ENCODE peak calls at places on chromosomes 4 and X, in six cellular contexts. J, V, O, P, H and S are unnamed samples. For H3K9me3, the result is how much of the 10 kb centered on the place peaks cover.

GRCh38 chr4:15706646-15707362 is 3.9 kb downstream of the BST1 start:
- DNase-seq in V (no peak), H (no peak), P (no peak), J (no peak), O (no peak), S (no peak)

GRCh38 chr4:155529197-155529596 is 137.5 kb upstream of the GUCY1A1 start:
- DNase-seq in O (no peak), P (no peak), J (no peak), H (no peak), V (no peak), S (peak)

GRCh38 chr4:95371457-95372179 is 177.2 kb downstream of the UNC5C start:
- DNase-seq in O (no peak), V (no peak), H (no peak), P (no peak), J (no peak), S (no peak)

GRCh38 chr4:73446336-73446938 is 10.4 kb downstream of the AFP start:
- DNase-seq in P (peak), H (peak), J (no peak), O (no peak), V (no peak), S (peak)

GRCh38 chrX:107677909-107678308 is 49.6 kb downstream of the PRPS1 start:
- DNase-seq in P (no peak), J (no peak), O (no peak), H (no peak), V (no peak), S (peak)

GRCh38 chr4:87659247-87659931 is 9.3 kb downstream of the DMP1 start:
- DNase-seq in P (peak), V (no peak), H (no peak), O (no peak), J (no peak), S (no peak)

GRCh38 chr4:109243871-109244270 is 58.6 kb downstream of the COL25A1 start:
- DNase-seq in J (no peak), O (no peak), P (no peak), H (no peak), V (no peak), S (no peak)

GRCh38 chr4:107935246-107935645 is 3.9 kb downstream of the CYP2U1 start:
- DNase-seq in H (no peak), P (no peak), O (no peak), V (no peak), J (no peak), S (no peak)

GRCh38 chr4:44368413-44369167 is 80.0 kb downstream of the KCTD8 start:
- DNase-seq in J (no peak), P (peak), O (no peak), H (no peak), V (no peak), S (no peak)

GRCh38 chr4:53015681-53016080 is 153.6 kb downstream of the RASL11B start:
- DNase-seq in H (peak), P (peak), O (no peak), J (no peak), V (peak), S (peak)

GRCh38 chr4:121783210-121783609 is 17.9 kb upstream of the EXOSC9 start:
- DNase-seq in O (no peak), P (no peak), V (no peak), H (no peak), J (no peak), S (no peak)

GRCh38 chr4:89939464-89939863 is 44.8 kb downstream of the MMRN1 start:
- DNase-seq in O (no peak), J (no peak), H (no peak), V (no peak), P (no peak), S (no peak)

GRCh38 chrX:71577682-71578081 is 555 bp upstream of the GCNA start:
- DNase-seq in P (no peak), J (no peak), V (no peak), O (no peak), H (no peak), S (no peak)

GRCh38 chr4:93394488-93395185 is 433.9 kb upstream of the ATOH1 start:
- DNase-seq in H (no peak), V (no peak), J (no peak), O (no peak), P (peak), S (no peak)

GRCh38 chrX:71930298-71930697 is 19.7 kb downstream of the NHSL2 start:
- DNase-seq in H (no peak), P (no peak), O (no peak), J (no peak), V (no peak), S (peak)

GRCh38 chr4:152316969-152317368 is 218.9 kb downstream of the FBXW7 start:
- DNase-seq in P (peak), J (no peak), V (no peak), H (no peak), O (no peak), S (peak)

GRCh38 chrX:121641560-121641959 is 594.1 kb downstream of the GLUD2 start:
- DNase-seq in H (no peak), V (no peak), P (peak), O (no peak), J (no peak), S (no peak)

GRCh38 chr4:1416051-1416947 is 10.1 kb upstream of the NKX1-1 start:
- DNase-seq in H (no peak), O (no peak), P (no peak), V (peak), J (no peak), S (no peak)

GRCh38 chr4:102869569-102870227 is 906 bp downstream of the CISD2 start:
- DNase-seq in H (peak), V (no peak), O (no peak), J (no peak), P (no peak), S (no peak)

GRCh38 chr4:142443469-142443868 is 402.6 kb downstream of the INPP4B start:
- DNase-seq in V (no peak), P (no peak), J (no peak), H (no peak), O (no peak), S (no peak)

GRCh38 chrX:24963823-24964222 is 51.9 kb downstream of the ARX start:
- DNase-seq in V (no peak), J (no peak), O (no peak), P (peak), H (peak), S (no peak)

GRCh38 chr4:152408514-152409327 is 127.2 kb downstream of the FBXW7 start:
- DNase-seq in V (no peak), O (no peak), J (no peak), P (no peak), H (no peak), S (peak)

GRCh38 chr4:141783770-141784169 is 147.4 kb downstream of the IL15 start:
- DNase-seq in V (no peak), J (no peak), H (no peak), P (no peak), O (no peak), S (no peak)

GRCh38 chrX:4322916-4323315 is 609.5 kb upstream of the PRKX start:
- DNase-seq in P (no peak), H (no peak), O (no peak), J (no peak), V (no peak), S (no peak)

GRCh38 chr4:66252291-66252690 is 582.0 kb upstream of the EPHA5 start:
- DNase-seq in O (no peak), J (no peak), V (no peak), H (no peak), P (no peak), S (peak)

GRCh38 chr4:165131247-165131832 is 18.7 kb upstream of the TMEM192 start:
- DNase-seq in H (peak), J (no peak), P (no peak), O (peak), V (peak), S (peak)

DNA sequence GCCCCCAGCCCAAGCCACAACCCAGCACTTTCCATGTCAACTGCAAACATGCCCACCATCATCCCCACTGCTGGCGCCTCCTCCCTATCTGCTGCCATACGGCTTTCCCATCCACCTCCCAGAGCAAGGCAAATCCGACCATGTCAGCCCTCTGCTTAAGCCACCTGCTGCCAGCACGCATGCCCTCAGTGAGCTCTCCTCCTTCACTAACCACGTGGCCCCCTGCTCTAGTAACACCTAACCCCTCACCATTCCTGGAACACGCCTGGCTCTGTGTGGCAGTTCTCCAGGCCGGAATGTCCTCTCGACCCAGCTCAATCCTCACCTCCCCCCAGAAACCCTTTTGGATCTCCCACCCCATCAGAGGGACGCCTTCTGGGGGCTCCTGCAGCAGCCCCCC is 17.4 kb downstream of the BCAP31 start:
- DNase-seq in J (peak), P (no peak), O (peak), V (no peak), H (no peak), S (no peak)
- H3K9me3 ChIP-seq in J (under half), P (under half), O (under half), V (under half), H (under half), S (under half)

GRCh38 chr4:136763844-136764446 is 768.3 kb downstream of the PCDH18 start:
- DNase-seq in V (no peak), P (no peak), O (no peak), H (no peak), J (no peak), S (no peak)

GRCh38 chr4:136769717-136770116 is 762.6 kb downstream of the PCDH18 start:
- DNase-seq in P (no peak), H (no peak), O (no peak), J (no peak), V (no peak), S (no peak)

GRCh38 chr4:136768213-136768924 is 763.9 kb downstream of the PCDH18 start:
- DNase-seq in H (no peak), P (no peak), J (no peak), V (no peak), O (no peak), S (no peak)

GRCh38 chr4:136768925-136769275 is 763.4 kb downstream of the PCDH18 start:
- DNase-seq in O (no peak), H (no peak), V (no peak), P (no peak), J (no peak), S (no peak)
- H3K4me3 ChIP-seq in O (no peak), H (no peak), V (no peak), P (no peak), J (no peak), S (no peak)

GRCh38 chrX:16883487-16883804 is 13.3 kb upstream of the RBBP7 start:
- DNase-seq in H (no peak), O (no peak), J (no peak), V (no peak), P (no peak), S (no peak)
- TF ChIP-seq CTCF in H (no peak), O (no peak), J (no peak), V (no peak), P (no peak), S (no peak)

GRCh38 chr4:150033937-150034336 is 44.3 kb upstream of the DCLK2 start:
- DNase-seq in H (no peak), P (peak), J (no peak), V (no peak), O (no peak), S (peak)
- H3K9me3 ChIP-seq in H (under half), P (under half), J (under half), V (under half), O (under half), S (under half)

DNA sequence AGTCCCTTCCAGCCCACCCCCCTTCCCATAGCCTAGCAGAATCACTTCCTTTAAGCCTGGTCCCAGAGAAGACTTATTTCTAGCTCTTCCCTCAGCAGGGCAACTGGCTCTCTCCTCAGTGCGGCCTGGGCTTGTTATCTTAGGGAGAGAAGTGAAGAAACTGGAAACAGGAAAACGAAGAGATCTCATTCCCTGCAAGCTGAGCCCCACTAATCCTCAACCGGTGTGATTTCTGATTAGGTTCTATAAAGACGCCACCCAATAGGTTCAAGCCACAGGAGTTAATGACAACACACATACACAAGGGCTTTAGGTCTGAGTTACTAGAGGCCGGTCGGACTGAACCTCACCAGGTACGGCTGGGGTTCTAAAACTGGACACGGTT is 3.2 kb downstream of the GSX2 start:
- DNase-seq in H (no peak), J (no peak), V (no peak), O (no peak), P (no peak), S (no peak)
- H3K4me3 ChIP-seq in H (peak), J (peak), V (no peak), O (peak), P (peak), S (peak)

GRCh38 chr4:177109769-177110168 is 199.9 kb upstream of the NEIL3 start:
- DNase-seq in P (no peak), V (no peak), O (no peak), H (no peak), J (no peak), S (no peak)

GRCh38 chr4:177105526-177105925 is 204.1 kb upstream of the NEIL3 start:
- DNase-seq in O (no peak), V (no peak), J (no peak), P (no peak), H (no peak), S (no peak)

GRCh38 chr4:177107288-177107901 is 202.3 kb upstream of the NEIL3 start:
- DNase-seq in P (peak), H (no peak), O (no peak), J (no peak), V (no peak), S (no peak)

GRCh38 chr4:177108708-177109107 is 201.0 kb upstream of the NEIL3 start:
- DNase-seq in P (peak), O (no peak), J (no peak), V (no peak), H (no peak), S (no peak)
- TF ChIP-seq CTCF in P (peak), O (no peak), J (no peak), V (no peak), H (no peak), S (peak)

GRCh38 chrX:47976254-47977151 is 27.3 kb downstream of the ZNF182 start:
- DNase-seq in V (no peak), O (no peak), H (no peak), J (no peak), P (no peak), S (no peak)
- H3K9me3 ChIP-seq in V (under half), O (under half), H (under half), J (half or more), P (under half), S (under half)

GRCh38 chr4:186651624-186652023 is 72.0 kb downstream of the FAT1 start:
- DNase-seq in P (peak), H (peak), J (peak), V (no peak), O (peak), S (peak)
- H3K4me3 ChIP-seq in P (peak), H (no peak), J (peak), V (no peak), O (peak), S (no peak)

GRCh38 chrX:133865761-133866470 is 119.5 kb downstream of the GPC3 start:
- DNase-seq in H (no peak), V (no peak), O (no peak), J (no peak), P (no peak), S (no peak)
- TF ChIP-seq CTCF in H (no peak), V (no peak), O (no peak), J (no peak), P (no peak), S (no peak)

GRCh38 chr4:75081561-75081960 is 148.6 kb downstream of the PARM1 start:
- DNase-seq in O (no peak), V (no peak), J (no peak), H (no peak), P (no peak), S (no peak)
- H3K9me3 ChIP-seq in O (under half), V (under half), J (under half), H (under half), P (under half), S (under half)